ENCODE peak calls at places on chromosomes 11 and 22, in five cellular contexts. E, V, P, W and A are unnamed samples.

GRCh38 chr11:57604289-57605010 is 7.0 kb downstream of the SERPING1 start:
- DNase-seq in E (no peak), V (no peak), P (no peak), W (no peak), A (no peak)

GRCh38 chr11:45409587-45409986 is 123.4 kb upstream of the SYT13 start:
- DNase-seq in E (no peak), V (peak), P (no peak), W (peak), A (no peak)

GRCh38 chr11:20360650-20361049 is 2.9 kb upstream of the HTATIP2 start:
- DNase-seq in E (peak), V (peak), P (no peak), W (no peak), A (no peak)

GRCh38 chr11:102576350-102576749 is 45.8 kb upstream of the MMP7 start:
- DNase-seq in E (no peak), V (no peak), P (no peak), W (no peak), A (no peak)

GRCh38 chr22:44201556-44202129 is 20.9 kb downstream of the PARVG start:
- DNase-seq in E (no peak), V (no peak), P (no peak), W (no peak), A (no peak)

GRCh38 chr11:122209619-122210377 is 93.8 kb upstream of the BLID start:
- DNase-seq in E (peak), V (peak), P (peak), W (peak), A (no peak)

GRCh38 chr11:129992161-129992944 is 10.3 kb downstream of the PRDM10 start:
- DNase-seq in E (peak), V (peak), P (no peak), W (peak), A (no peak)

GRCh38 chr22:47300698-47301405 is 538.4 kb downstream of the TBC1D22A start:
- DNase-seq in E (no peak), V (no peak), P (no peak), W (no peak), A (no peak)

GRCh38 chr11:28107331-28107725 is 628 bp downstream of the KIF18A start:
- DNase-seq in E (peak), V (peak), P (no peak), W (no peak), A (no peak)

GRCh38 chr22:43185860-43186261 is 1.1 kb downstream of the TTLL12 start:
- DNase-seq in E (peak), V (peak), P (peak), W (peak), A (no peak)

GRCh38 chr11:130092661-130093060 is 23.0 kb downstream of the APLP2 start:
- DNase-seq in E (no peak), V (no peak), P (no peak), W (no peak), A (no peak)

GRCh38 chr22:19132693-19133400 is 1.7 kb downstream of the TSSK2 start:
- DNase-seq in E (no peak), V (no peak), P (no peak), W (no peak), A (no peak)

GRCh38 chr22:39237276-39238123 is 7.3 kb downstream of the PDGFB start:
- DNase-seq in E (no peak), V (no peak), P (no peak), W (no peak), A (no peak)

GRCh38 chr11:118893662-118894061 is 10.0 kb downstream of the CXCR5 start:
- DNase-seq in E (no peak), V (no peak), P (no peak), W (no peak), A (no peak)

DNA sequence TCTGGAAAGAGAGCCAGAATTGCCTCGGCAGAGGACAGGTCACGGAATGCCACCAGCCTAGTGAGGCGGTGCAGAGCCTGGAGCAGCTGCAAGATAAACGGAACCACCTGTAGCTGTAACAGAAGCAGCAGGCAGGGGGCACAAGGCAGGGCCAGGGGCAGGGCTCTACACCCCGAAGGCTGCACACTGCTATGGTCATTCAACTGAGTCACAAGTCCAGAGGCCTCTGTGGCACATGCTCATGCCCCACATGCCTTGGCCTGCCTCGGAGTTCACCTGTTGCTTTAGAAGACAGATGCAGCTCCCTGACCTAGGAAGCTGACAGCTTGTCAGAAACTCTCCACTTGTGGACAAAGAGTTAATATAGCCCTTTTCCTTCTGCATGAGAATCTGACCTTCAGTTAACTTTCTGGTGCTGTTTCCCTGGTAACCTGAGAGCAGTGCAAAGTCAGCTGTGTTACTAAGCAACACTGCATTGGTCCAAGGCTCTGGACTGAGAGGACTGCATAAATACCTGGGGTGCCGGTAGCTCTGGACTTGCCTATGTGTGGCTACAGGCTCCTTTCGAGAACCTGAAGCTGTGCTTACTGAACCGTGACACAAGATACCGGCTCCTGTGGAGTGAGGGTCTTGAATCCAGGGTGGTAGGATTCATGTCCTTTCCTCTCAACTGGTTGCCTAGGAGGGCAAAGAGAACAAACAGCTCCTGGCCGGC is 10.5 kb downstream of the COMMD9 start:
- DNase-seq in E (peak), V (no peak), P (no peak), W (no peak), A (no peak)
- TF ChIP-seq CTCF in E (peak), V (no peak), P (no peak), W (peak), A (no peak)

GRCh38 chr11:11894486-11894885 is 52.7 kb downstream of the USP47 start:
- DNase-seq in E (peak), V (no peak), P (no peak), W (no peak), A (no peak)

GRCh38 chr11:11898648-11899047 is 56.9 kb downstream of the USP47 start:
- DNase-seq in E (no peak), V (no peak), P (no peak), W (no peak), A (no peak)

GRCh38 chr11:11899401-11899800 is 57.6 kb downstream of the USP47 start:
- DNase-seq in E (no peak), V (no peak), P (no peak), W (no peak), A (no peak)

DNA sequence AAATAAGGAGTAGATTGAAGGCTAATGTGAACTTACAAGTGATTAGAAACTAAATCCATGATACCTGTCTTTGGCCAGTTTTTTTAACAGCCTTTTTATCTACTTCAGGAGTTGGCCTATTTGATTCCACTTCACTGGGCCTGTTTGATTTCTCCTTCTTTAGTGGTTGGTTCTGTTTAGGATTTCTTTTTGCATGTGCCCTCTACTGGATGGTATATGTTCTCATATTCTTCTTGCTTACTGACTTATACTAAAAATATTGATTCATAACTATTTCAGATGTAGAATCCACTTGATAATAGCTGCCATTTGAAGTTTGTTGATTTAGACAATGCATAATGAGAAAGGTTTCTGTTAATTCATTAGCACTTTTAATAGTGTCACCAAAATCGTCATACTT is 53.9 kb downstream of the USP47 start:
- DNase-seq in E (peak), V (peak), P (no peak), W (peak), A (no peak)
- TF ChIP-seq CTCF in E (peak), V (peak), P (peak), W (peak), A (no peak)

DNA sequence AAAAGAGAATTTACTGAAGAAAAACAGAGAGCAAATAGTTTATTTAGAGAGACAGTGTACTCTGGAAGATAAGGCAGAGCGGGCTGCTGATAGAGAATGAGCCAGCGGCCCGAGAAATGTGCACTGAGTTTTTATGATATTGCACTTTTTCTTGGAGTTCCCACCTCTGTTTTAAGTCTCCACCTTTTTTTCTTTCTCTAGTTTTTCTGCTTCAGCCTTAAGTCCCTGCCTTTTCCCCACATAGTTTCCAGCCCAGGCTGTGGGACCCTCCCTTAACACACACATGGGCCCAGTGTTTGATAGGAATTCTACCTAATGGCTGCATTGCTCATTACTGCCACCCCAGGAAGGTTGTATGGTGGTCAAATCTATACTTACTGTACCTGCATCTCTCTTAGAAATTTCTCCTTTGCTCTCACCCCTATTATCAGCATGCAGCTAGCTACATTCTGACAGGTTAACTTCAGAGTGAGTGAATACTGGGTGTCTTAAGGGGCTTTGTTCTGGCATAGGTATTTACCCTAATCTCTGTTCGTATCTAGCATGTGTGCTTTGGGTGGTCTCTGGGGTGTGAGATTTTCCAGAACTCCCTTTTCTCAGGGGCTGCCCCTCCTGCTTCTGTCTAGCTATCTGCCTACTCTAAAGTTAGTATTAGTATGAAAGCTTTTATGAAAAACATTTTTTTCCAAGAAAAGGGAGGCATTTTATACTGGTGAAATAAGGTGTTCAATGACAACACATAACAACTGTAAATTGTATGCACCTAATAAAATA is 127.3 kb upstream of the TOP3B start:
- DNase-seq in E (no peak), V (no peak), P (no peak), W (no peak), A (no peak)
- TF ChIP-seq CTCF in E (peak), V (no peak), P (no peak), W (peak), A (no peak)

GRCh38 chr11:35036642-35037041 is 102.3 kb upstream of the CD44 start:
- DNase-seq in E (no peak), V (peak), P (no peak), W (no peak), A (no peak)

GRCh38 chr11:35039076-35039475 is 99.9 kb upstream of the CD44 start:
- DNase-seq in E (no peak), V (peak), P (no peak), W (no peak), A (no peak)

GRCh38 chr11:35040221-35040942 is 98.6 kb upstream of the CD44 start:
- DNase-seq in E (peak), V (peak), P (no peak), W (peak), A (no peak)

GRCh38 chr11:35035894-35036408 is 103.0 kb upstream of the CD44 start:
- DNase-seq in E (peak), V (peak), P (no peak), W (peak), A (no peak)

DNA sequence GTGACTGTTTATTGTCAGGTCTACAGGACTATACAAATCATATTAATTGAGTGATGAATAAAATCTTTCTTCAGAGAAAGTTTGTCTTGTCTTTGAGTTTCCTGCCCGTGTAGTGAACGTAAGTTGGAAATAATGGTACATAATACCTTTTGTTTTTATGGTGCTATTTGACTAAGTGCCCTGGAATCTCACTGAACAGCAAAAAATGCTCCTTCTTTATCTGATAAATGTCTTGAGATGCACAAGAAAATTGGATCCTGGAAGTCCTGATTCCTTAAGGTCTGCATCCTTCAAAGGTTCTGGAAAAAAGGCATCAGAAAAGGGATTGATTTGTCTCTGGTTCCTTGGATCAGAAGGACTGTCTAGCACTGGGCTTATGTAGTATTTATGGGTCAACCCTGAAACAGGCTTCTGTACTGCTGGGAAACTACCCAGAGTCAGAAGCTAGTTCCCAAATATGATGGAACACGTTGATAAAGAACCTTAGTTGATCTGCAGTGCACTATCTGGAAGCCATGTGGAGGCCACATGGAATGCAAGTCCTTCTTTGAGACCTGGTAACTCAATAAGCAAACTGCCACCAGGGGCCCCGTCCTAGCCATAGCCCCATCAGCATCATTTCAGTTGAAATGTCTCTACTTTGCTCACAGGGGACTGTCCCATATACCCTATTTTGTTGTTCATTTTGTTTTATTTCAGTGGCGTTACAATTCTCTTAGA is 100.6 kb upstream of the CD44 start:
- DNase-seq in E (peak), V (peak), P (no peak), W (peak), A (no peak)
- TF ChIP-seq CTCF in E (no peak), V (no peak), P (no peak), W (peak), A (no peak)